ENCODE peak calls at places on chromosomes 2 and 18, in seven cellular contexts. One of them, this sample, is unnamed.

GRCh38 chr2:98935111-98935770 is 784 bp downstream of the CRACDL start:
- DNase-seq in non-pigmented ciliary epithelial cell: no peak
- DNase-seq in T follicular helper cell: no peak
- DNase-seq in hepatic stellate cell: no peak
- DNase-seq in heart right ventricle: no peak
- DNase-seq in body of pancreas: no peak
- DNase-seq in PC-9: no peak
- DNase-seq in this sample: no peak

GRCh38 chr2:1518501-1518821 is 105.2 kb downstream of the TPO start:
- DNase-seq in T follicular helper cell: no peak
- DNase-seq in heart right ventricle: no peak
- DNase-seq in hepatic stellate cell: no peak
- DNase-seq in non-pigmented ciliary epithelial cell: no peak
- DNase-seq in body of pancreas: no peak
- DNase-seq in PC-9: no peak
- DNase-seq in this sample: no peak

GRCh38 chr18:40984856-40985255 is 970.2 kb upstream of the PIK3C3 start:
- DNase-seq in body of pancreas: no peak
- DNase-seq in PC-9: no peak
- DNase-seq in heart right ventricle: no peak
- DNase-seq in hepatic stellate cell: no peak
- DNase-seq in non-pigmented ciliary epithelial cell: peak
- DNase-seq in T follicular helper cell: no peak
- DNase-seq in this sample: no peak

GRCh38 chr2:152050915-152051314 is 47.9 kb downstream of the CACNB4 start:
- DNase-seq in non-pigmented ciliary epithelial cell: no peak
- DNase-seq in PC-9: no peak
- DNase-seq in heart right ventricle: no peak
- DNase-seq in T follicular helper cell: no peak
- DNase-seq in body of pancreas: no peak
- DNase-seq in hepatic stellate cell: no peak
- DNase-seq in this sample: no peak

GRCh38 chr18:68504441-68505221 is 210.3 kb downstream of the TMX3 start:
- DNase-seq in non-pigmented ciliary epithelial cell: no peak
- DNase-seq in hepatic stellate cell: no peak
- DNase-seq in body of pancreas: no peak
- DNase-seq in T follicular helper cell: no peak
- DNase-seq in PC-9: no peak
- DNase-seq in heart right ventricle: no peak
- DNase-seq in this sample: no peak

GRCh38 chr2:213285404-213285803 is 1.1 kb downstream of the SPAG16 start:
- DNase-seq in hepatic stellate cell: no peak
- DNase-seq in PC-9: no peak
- DNase-seq in heart right ventricle: no peak
- DNase-seq in T follicular helper cell: no peak
- DNase-seq in body of pancreas: no peak
- DNase-seq in non-pigmented ciliary epithelial cell: no peak
- DNase-seq in this sample: no peak

GRCh38 chr2:119005565-119005964 is 63.6 kb downstream of the MARCO start:
- DNase-seq in T follicular helper cell: no peak
- DNase-seq in heart right ventricle: no peak
- DNase-seq in body of pancreas: no peak
- DNase-seq in non-pigmented ciliary epithelial cell: no peak
- DNase-seq in hepatic stellate cell: no peak
- DNase-seq in PC-9: no peak
- DNase-seq in this sample: peak

GRCh38 chr2:217105733-217106649 is 246.1 kb upstream of the TNP1 start:
- DNase-seq in T follicular helper cell: no peak
- DNase-seq in hepatic stellate cell: peak
- DNase-seq in body of pancreas: no peak
- DNase-seq in non-pigmented ciliary epithelial cell: peak
- DNase-seq in PC-9: peak
- DNase-seq in heart right ventricle: no peak
- DNase-seq in this sample: peak

GRCh38 chr18:28916436-28916835 is 739.5 kb upstream of the CDH2 start:
- DNase-seq in PC-9: no peak
- DNase-seq in T follicular helper cell: no peak
- DNase-seq in non-pigmented ciliary epithelial cell: no peak
- DNase-seq in hepatic stellate cell: no peak
- DNase-seq in heart right ventricle: no peak
- DNase-seq in body of pancreas: no peak
- DNase-seq in this sample: no peak

GRCh38 chr2:65436169-65436824 is 3.9 kb upstream of the SPRED2 start:
- DNase-seq in heart right ventricle: peak
- DNase-seq in PC-9: peak
- DNase-seq in T follicular helper cell: no peak
- DNase-seq in non-pigmented ciliary epithelial cell: peak
- DNase-seq in body of pancreas: peak
- DNase-seq in hepatic stellate cell: peak
- DNase-seq in this sample: peak

GRCh38 chr2:190664240-190664639 is 15.4 kb downstream of the NAB1 start:
- DNase-seq in non-pigmented ciliary epithelial cell: peak
- DNase-seq in heart right ventricle: no peak
- DNase-seq in PC-9: no peak
- DNase-seq in hepatic stellate cell: no peak
- DNase-seq in body of pancreas: no peak
- DNase-seq in T follicular helper cell: no peak
- DNase-seq in this sample: peak

GRCh38 chr18:63126134-63127067 is 193.2 kb downstream of the BCL2 start:
- DNase-seq in heart right ventricle: no peak
- DNase-seq in T follicular helper cell: no peak
- DNase-seq in hepatic stellate cell: no peak
- DNase-seq in PC-9: no peak
- DNase-seq in non-pigmented ciliary epithelial cell: no peak
- DNase-seq in body of pancreas: no peak
- DNase-seq in this sample: no peak

GRCh38 chr18:67650661-67651060 is 134.1 kb upstream of the DSEL start:
- DNase-seq in PC-9: no peak
- DNase-seq in hepatic stellate cell: no peak
- DNase-seq in T follicular helper cell: no peak
- DNase-seq in non-pigmented ciliary epithelial cell: no peak
- DNase-seq in heart right ventricle: no peak
- DNase-seq in body of pancreas: no peak
- DNase-seq in this sample: no peak

GRCh38 chr18:35459997-35460396 is 37.8 kb downstream of the INO80C start:
- DNase-seq in heart right ventricle: no peak
- DNase-seq in PC-9: no peak
- DNase-seq in body of pancreas: no peak
- DNase-seq in hepatic stellate cell: no peak
- DNase-seq in non-pigmented ciliary epithelial cell: no peak
- DNase-seq in T follicular helper cell: no peak
- DNase-seq in this sample: peak

GRCh38 chr18:65751145-65752085 is 603 bp downstream of the CDH7 start:
- DNase-seq in hepatic stellate cell: no peak
- DNase-seq in non-pigmented ciliary epithelial cell: no peak
- DNase-seq in PC-9: no peak
- DNase-seq in heart right ventricle: peak
- DNase-seq in body of pancreas: no peak
- DNase-seq in T follicular helper cell: no peak
- DNase-seq in this sample: no peak

GRCh38 chr2:78602862-78603261 is 422.6 kb upstream of the REG3G start:
- DNase-seq in PC-9: no peak
- DNase-seq in T follicular helper cell: no peak
- DNase-seq in non-pigmented ciliary epithelial cell: no peak
- DNase-seq in body of pancreas: no peak
- DNase-seq in heart right ventricle: no peak
- DNase-seq in hepatic stellate cell: no peak
- DNase-seq in this sample: no peak

GRCh38 chr18:56891870-56892269 is 240.7 kb downstream of the WDR7 start:
- DNase-seq in PC-9: no peak
- DNase-seq in body of pancreas: no peak
- DNase-seq in non-pigmented ciliary epithelial cell: no peak
- DNase-seq in hepatic stellate cell: no peak
- DNase-seq in T follicular helper cell: no peak
- DNase-seq in heart right ventricle: no peak
- DNase-seq in this sample: no peak

GRCh38 chr18:22136395-22136794 is 33.0 kb upstream of the GATA6 start:
- DNase-seq in hepatic stellate cell: no peak
- DNase-seq in non-pigmented ciliary epithelial cell: peak
- DNase-seq in heart right ventricle: no peak
- DNase-seq in body of pancreas: no peak
- DNase-seq in T follicular helper cell: no peak
- DNase-seq in PC-9: no peak
- DNase-seq in this sample: no peak

GRCh38 chr2:206064077-206064476 is 21.9 kb downstream of the INO80D start:
- DNase-seq in heart right ventricle: no peak
- DNase-seq in hepatic stellate cell: no peak
- DNase-seq in body of pancreas: no peak
- DNase-seq in non-pigmented ciliary epithelial cell: no peak
- DNase-seq in PC-9: no peak
- DNase-seq in T follicular helper cell: no peak
- DNase-seq in this sample: no peak

GRCh38 chr2:39538713-39539112 is 101.6 kb upstream of the MAP4K3 start:
- DNase-seq in hepatic stellate cell: no peak
- DNase-seq in non-pigmented ciliary epithelial cell: no peak
- DNase-seq in body of pancreas: no peak
- DNase-seq in T follicular helper cell: no peak
- DNase-seq in heart right ventricle: no peak
- DNase-seq in PC-9: no peak
- DNase-seq in this sample: no peak

GRCh38 chr2:206850369-206850768 is 85.0 kb downstream of the FASTKD2 start:
- DNase-seq in non-pigmented ciliary epithelial cell: no peak
- DNase-seq in heart right ventricle: no peak
- DNase-seq in body of pancreas: no peak
- DNase-seq in T follicular helper cell: no peak
- DNase-seq in PC-9: no peak
- DNase-seq in hepatic stellate cell: no peak
- DNase-seq in this sample: no peak

GRCh38 chr2:111196435-111196834 is 75.7 kb downstream of the BCL2L11 start:
- DNase-seq in T follicular helper cell: no peak
- DNase-seq in PC-9: no peak
- DNase-seq in heart right ventricle: no peak
- DNase-seq in non-pigmented ciliary epithelial cell: no peak
- DNase-seq in body of pancreas: no peak
- DNase-seq in hepatic stellate cell: no peak
- DNase-seq in this sample: no peak

This sample was measured in SJSA1.